ENCODE peak calls at places on chromosomes 7 and 10, in nine cellular contexts. G is neuronal stem cell; T is T-helper 1 cell; V is stimulated activated CD8-positive, alpha-beta memory T cell treated with anti-CD3 and anti-CD28 coated beads, Interleukin-12 subunit alpha, Interleukin-12 subunit beta, amount 100 ng/mL, for 4 hours; J is RWPE2; A is HepG2; B is activated T-cell treated with anti-CD3 and anti-CD28 coated beads, Interleukin-2, amount 50 U/mL, for 1 hour; S is activated CD4-positive, alpha-beta T cell treated with anti-CD3 and anti-CD28 coated beads for 24 hours; M is left lobe of liver. I is an unnamed sample.

GRCh38 chr10:61643316-61643751 is 19.4 kb upstream of the CABCOCO1 start:
- DNase-seq in B (no peak), V (no peak), J (no peak), T (no peak), M (no peak), G (no peak), S (no peak), A (no peak), I (no peak)

GRCh38 chr10:21261705-21262285 is 263.7 kb downstream of the SKIDA1 start:
- DNase-seq in G (no peak), B (no peak), A (no peak), M (no peak), J (no peak), S (no peak), V (no peak), T (no peak), I (no peak)

GRCh38 chr7:95012001-95012400 is 104.6 kb downstream of the PPP1R9A start:
- DNase-seq in V (no peak), T (no peak), J (no peak), S (no peak), G (no peak), B (no peak), A (no peak), M (no peak), I (no peak)

GRCh38 chr7:43954524-43955228 is 28.4 kb downstream of the UBE2D4 start:
- DNase-seq in J (no peak), T (no peak), A (peak; percentile 61), G (no peak), M (no peak), B (no peak), V (no peak), S (no peak), I (peak; percentile 4)

GRCh38 chr10:69492091-69492745 is 41.0 kb downstream of the TSPAN15 start:
- DNase-seq in B (no peak), G (no peak), J (no peak), M (no peak), T (no peak), V (no peak), S (no peak), A (no peak), I (no peak)

GRCh38 chr10:77974396-77975074 is 48.0 kb upstream of the DLG5 start:
- DNase-seq in S (no peak), B (no peak), J (no peak), V (no peak), T (no peak), G (peak; percentile 27), M (no peak), A (peak; percentile 52), I (no peak)

GRCh38 chr10:120600871-120601644 is 144.0 kb downstream of the PLPP4 start:
- DNase-seq in A (no peak), J (no peak), M (no peak), B (no peak), V (no peak), S (no peak), G (peak; percentile 38), T (no peak), I (no peak)

GRCh38 chr10:30384791-30385201 is 35.7 kb upstream of the MTPAP start:
- DNase-seq in S (peak; percentile 10), V (no peak), J (no peak), M (no peak), B (no peak), A (peak; percentile 24), T (no peak), G (no peak), I (no peak)

GRCh38 chr10:62560207-62560819 is 186.1 kb downstream of the ZNF365 start:
- DNase-seq in M (no peak), G (no peak), S (no peak), T (no peak), V (no peak), J (no peak), A (no peak), B (no peak), I (no peak)

GRCh38 chr10:68560201-68560915 is at the start of gene TET1:
- DNase-seq in T (peak; percentile 17), S (peak; percentile 28), M (peak; percentile 64), B (peak; percentile 25), J (no peak), V (no peak), A (peak; percentile 64), G (peak; percentile 90), I (no peak)

GRCh38 chr10:130606001-130606405 is 469.8 kb downstream of the GLRX3 start:
- DNase-seq in V (no peak), M (no peak), S (no peak), B (no peak), A (no peak), G (no peak), J (no peak), T (no peak), I (no peak)

GRCh38 chr10:86401588-86402282 is 35.1 kb upstream of the GRID1 start:
- DNase-seq in J (no peak), V (no peak), B (peak; percentile 52), S (no peak), M (peak; percentile 54), G (no peak), T (no peak), A (no peak), I (no peak)

GRCh38 chr7:129828989-129829676 is 123.6 kb downstream of the UBE2H start:
- DNase-seq in B (no peak), S (no peak), M (no peak), T (no peak), A (no peak), J (no peak), V (no peak), G (no peak), I (no peak)

GRCh38 chr10:19826712-19827111 is 10.5 kb downstream of the PLXDC2 start:
- DNase-seq in A (no peak), S (no peak), T (no peak), V (no peak), J (no peak), B (no peak), M (no peak), G (no peak), I (no peak)

GRCh38 chr10:35890970-35891330 is 248.9 kb upstream of the FZD8 start:
- DNase-seq in V (no peak), S (no peak), J (no peak), T (no peak), B (no peak), G (no peak), A (no peak), M (no peak), I (peak; percentile 38)

GRCh38 chr7:23196306-23196705 is 14.5 kb downstream of the NUP42 start:
- DNase-seq in B (no peak), S (no peak), V (no peak), A (no peak), T (no peak), G (no peak), J (no peak), M (no peak), I (no peak)

GRCh38 chr7:69419928-69420327 is 178.3 kb upstream of the AUTS2 start:
- DNase-seq in A (no peak), S (no peak), T (no peak), V (no peak), J (no peak), B (no peak), G (no peak), M (no peak), I (no peak)

GRCh38 chr10:75773139-75773801 is 341.8 kb downstream of the LRMDA start:
- DNase-seq in S (no peak), G (no peak), V (no peak), M (no peak), T (no peak), A (peak; percentile 92), J (no peak), B (no peak), I (no peak)

GRCh38 chr10:43682956-43683355 is 34.3 kb upstream of the ZNF32 start:
- DNase-seq in V (no peak), T (no peak), J (no peak), G (no peak), S (no peak), B (no peak), M (no peak), A (no peak), I (no peak)

GRCh38 chr7:85897967-85898366 is 711.1 kb upstream of the SEMA3D start:
- DNase-seq in A (no peak), T (no peak), M (no peak), G (no peak), B (no peak), S (no peak), J (no peak), V (no peak), I (no peak)

GRCh38 chr7:138245216-138245615 is 169.0 kb downstream of the AKR1D1 start:
- DNase-seq in M (no peak), S (no peak), T (no peak), B (no peak), V (no peak), J (no peak), A (peak; percentile 84), G (no peak), I (no peak)

GRCh38 chr7:107501593-107501992 is 31.7 kb downstream of the GPR22 start:
- DNase-seq in B (no peak), S (no peak), M (no peak), G (no peak), T (no peak), J (no peak), V (no peak), A (peak; percentile 36), I (peak; percentile 16)

GRCh38 chr7:66921918-66922486 is 977 bp downstream of the TMEM248 start:
- DNase-seq in S (no peak), A (peak; percentile 30), V (peak; percentile 2), G (no peak), M (no peak), B (peak; percentile 42), J (no peak), T (no peak), I (no peak)

GRCh38 chr10:75398630-75399460 is 2.7 kb downstream of the ZNF503 start:
- DNase-seq in G (peak; percentile 47), A (no peak), S (no peak), M (no peak), V (no peak), B (no peak), T (no peak), J (no peak), I (no peak)

GRCh38 chr10:44978570-44979280 is at the start of gene DEPP1:
- DNase-seq in T (no peak), A (peak; percentile 95), M (peak; percentile 95), V (no peak), J (peak; percentile 87), B (no peak), G (no peak), S (no peak), I (peak; percentile 86)

I was measured in retinal pigment epithelial cell.